ENCODE peak calls at places on chromosome 15, in seven cellular contexts. B, X, A, J, I, H and Y are unnamed samples.

GRCh38 chr15:60745469-60745971 is 266.6 kb upstream of the ICE2 start:
- DNase-seq in B (no peak), X (peak; percentile 30), A (peak; percentile 38), J (no peak), I (no peak), H (no peak), Y (no peak)

GRCh38 chr15:58062175-58062574 is 3.3 kb downstream of the ALDH1A2 start:
- DNase-seq in B (no peak), X (no peak), A (no peak), J (no peak), I (no peak), H (no peak), Y (no peak)

GRCh38 chr15:90388462-90389182 is 580 bp downstream of the IQGAP1 start:
- DNase-seq in B (peak; percentile 90), X (peak; percentile 41), A (peak; percentile 66), J (peak; percentile 72), I (no peak), H (peak; percentile 59), Y (peak; percentile 80)

GRCh38 chr15:29822685-29823459 is 604 bp upstream of the TJP1 start:
- DNase-seq in B (peak; percentile 84), X (peak; percentile 83), A (peak; percentile 80), J (peak; percentile 66), I (peak; percentile 48), H (peak; percentile 67), Y (peak; percentile 78)

GRCh38 chr15:45386420-45386819 is 8.1 kb upstream of the GATM start:
- DNase-seq in B (no peak), X (no peak), A (peak; percentile 53), J (no peak), I (no peak), H (no peak), Y (peak; percentile 64)

GRCh38 chr15:64842099-64842940 is 605 bp downstream of the PLEKHO2 start:
- DNase-seq in B (no peak), X (peak; percentile 24), A (peak; percentile 38), J (no peak), I (no peak), H (peak; percentile 7), Y (peak; percentile 58)

GRCh38 chr15:85583404-85584390 is 203.3 kb downstream of the AKAP13 start:
- DNase-seq in B (peak; percentile 70), X (peak; percentile 68), A (peak; percentile 61), J (peak; percentile 67), I (no peak), H (peak; percentile 77), Y (peak; percentile 85)

GRCh38 chr15:82972990-82973389 is 13.0 kb upstream of the RAMAC start:
- DNase-seq in B (no peak), X (no peak), A (no peak), J (no peak), I (no peak), H (no peak), Y (no peak)

GRCh38 chr15:63244399-63244798 is 33.0 kb upstream of the APH1B start:
- DNase-seq in B (no peak), X (no peak), A (no peak), J (no peak), I (no peak), H (no peak), Y (no peak)

GRCh38 chr15:65375871-65376552 is 1.8 kb downstream of the IGDCC3 start:
- DNase-seq in B (peak; percentile 37), X (no peak), A (no peak), J (no peak), I (no peak), H (no peak), Y (no peak)

GRCh38 chr15:101092186-101092866 is 159.5 kb downstream of the CHSY1 start:
- DNase-seq in B (no peak), X (peak; percentile 29), A (no peak), J (no peak), I (no peak), H (no peak), Y (no peak)

GRCh38 chr15:95162967-95163531 is 931.7 kb downstream of the MCTP2 start:
- DNase-seq in B (no peak), X (peak; percentile 91), A (no peak), J (no peak), I (peak; percentile 51), H (peak; percentile 74), Y (no peak)

GRCh38 chr15:40470423-40471104 is at the start of gene CHST14:
- DNase-seq in B (peak; percentile 82), X (peak; percentile 43), A (peak; percentile 48), J (peak; percentile 44), I (no peak), H (peak; percentile 62), Y (peak; percentile 68)

GRCh38 chr15:69762373-69763148 is 309.9 kb downstream of the RPLP1 start:
- DNase-seq in B (no peak), X (no peak), A (no peak), J (no peak), I (no peak), H (peak; percentile 27), Y (no peak)
- TF ChIP-seq CTCF in B (no peak), X (peak; percentile 14), A (peak; percentile 31), J (no peak), I (no peak), H (peak; percentile 40), Y (no peak)

GRCh38 chr15:78675206-78675605 is 34.2 kb upstream of the CHRNB4 start:
- DNase-seq in B (no peak), X (no peak), A (no peak), J (no peak), I (no peak), H (no peak), Y (no peak)
- H3K27me3 ChIP-seq in B (no peaks in the 10 kb centered on the region), X (peaks cover 14% of the 10 kb centered on the region), A (no peaks in the 10 kb centered on the region), J (no peaks in the 10 kb centered on the region), I (peaks cover 12% of the 10 kb centered on the region), H (no peaks in the 10 kb centered on the region), Y (no peaks in the 10 kb centered on the region)

GRCh38 chr15:49227602-49228001 is 57.6 kb downstream of the GALK2 start:
- DNase-seq in B (no peak), X (no peak), A (no peak), J (no peak), I (no peak), H (no peak), Y (no peak)

GRCh38 chr15:49229922-49230321 is 59.9 kb downstream of the GALK2 start:
- DNase-seq in B (no peak), X (no peak), A (no peak), J (no peak), I (no peak), H (no peak), Y (no peak)

GRCh38 chr15:49223536-49224274 is 53.7 kb downstream of the GALK2 start:
- DNase-seq in B (no peak), X (no peak), A (no peak), J (no peak), I (no peak), H (no peak), Y (no peak)

GRCh38 chr15:49225572-49226281 is 55.7 kb downstream of the GALK2 start:
- DNase-seq in B (no peak), X (peak; percentile 60), A (no peak), J (no peak), I (no peak), H (peak; percentile 20), Y (no peak)
- TF ChIP-seq CTCF in B (no peak), X (peak; percentile 37), A (no peak), J (no peak), I (peak; percentile 14), H (peak; percentile 36), Y (no peak)

GRCh38 chr15:55661431-55661830 is 73.3 kb upstream of the PYGO1 start:
- DNase-seq in B (no peak), X (peak; percentile 33), A (no peak), J (no peak), I (no peak), H (no peak), Y (no peak)
- H3K27me3 ChIP-seq in B (no peaks in the 10 kb centered on the region), X (no peaks in the 10 kb centered on the region), A (no peaks in the 10 kb centered on the region), J (no peaks in the 10 kb centered on the region), I (no peaks in the 10 kb centered on the region), H (peaks cover 6% of the 10 kb centered on the region), Y (no peaks in the 10 kb centered on the region)